ENCODE peak calls at places on chromosome 7, in four cellular contexts. One of them, this sample, is unnamed.

GRCh38 chr7:32890553-32891045 is 961 bp downstream of the KBTBD2 start:
- DNase-seq in neuronal stem cell: no peak
- DNase-seq in IMR-90: peak
- DNase-seq in substantia nigra: peak
- DNase-seq in this sample: no peak

GRCh38 chr7:75920431-75921161 is 5.6 kb downstream of the POR start:
- DNase-seq in neuronal stem cell: no peak
- DNase-seq in IMR-90: no peak
- DNase-seq in substantia nigra: no peak
- DNase-seq in this sample: no peak

GRCh38 chr7:139232377-139232717 is 1.3 kb downstream of the UBN2 start:
- DNase-seq in substantia nigra: no peak
- DNase-seq in IMR-90: peak
- DNase-seq in neuronal stem cell: no peak
- DNase-seq in this sample: no peak

GRCh38 chr7:71752171-71752935 is 620.4 kb downstream of the GALNT17 start:
- DNase-seq in substantia nigra: peak
- DNase-seq in neuronal stem cell: peak
- DNase-seq in IMR-90: no peak
- DNase-seq in this sample: peak

GRCh38 chr7:143289421-143289820 is 1.3 kb downstream of the CASP2 start:
- DNase-seq in neuronal stem cell: no peak
- DNase-seq in substantia nigra: no peak
- DNase-seq in IMR-90: peak
- DNase-seq in this sample: no peak

GRCh38 chr7:26441640-26442277 is 150.1 kb downstream of the SNX10 start:
- DNase-seq in substantia nigra: no peak
- DNase-seq in IMR-90: no peak
- DNase-seq in neuronal stem cell: no peak
- DNase-seq in this sample: no peak

GRCh38 chr7:146116452-146117219 is at the start of gene CNTNAP2:
- DNase-seq in neuronal stem cell: peak
- DNase-seq in substantia nigra: no peak
- DNase-seq in IMR-90: no peak
- DNase-seq in this sample: no peak

GRCh38 chr7:98240961-98241673 is 10.9 kb downstream of the TECPR1 start:
- DNase-seq in IMR-90: peak
- DNase-seq in neuronal stem cell: peak
- DNase-seq in substantia nigra: peak
- DNase-seq in this sample: no peak

GRCh38 chr7:98867271-98867701 is 2.5 kb downstream of the TMEM130 start:
- DNase-seq in neuronal stem cell: no peak
- DNase-seq in IMR-90: peak
- DNase-seq in substantia nigra: no peak
- DNase-seq in this sample: no peak

GRCh38 chr7:116780521-116780920 is 81.9 kb upstream of the CAPZA2 start:
- DNase-seq in neuronal stem cell: no peak
- DNase-seq in IMR-90: no peak
- DNase-seq in substantia nigra: no peak
- DNase-seq in this sample: no peak

GRCh38 chr7:28309684-28310083 is 102.6 kb upstream of the CREB5 start:
- DNase-seq in substantia nigra: no peak
- DNase-seq in neuronal stem cell: no peak
- DNase-seq in IMR-90: no peak
- DNase-seq in this sample: no peak

GRCh38 chr7:55185941-55186609 is 167.3 kb downstream of the EGFR start:
- DNase-seq in substantia nigra: no peak
- DNase-seq in neuronal stem cell: no peak
- DNase-seq in IMR-90: peak
- DNase-seq in this sample: no peak

GRCh38 chr7:23863209-23863798 is 153.3 kb downstream of the STK31 start:
- DNase-seq in neuronal stem cell: peak
- DNase-seq in IMR-90: peak
- DNase-seq in substantia nigra: no peak
- DNase-seq in this sample: no peak

GRCh38 chr7:26202019-26202985 is 757 bp downstream of the CBX3 start:
- DNase-seq in neuronal stem cell: no peak
- DNase-seq in substantia nigra: peak
- DNase-seq in IMR-90: no peak
- DNase-seq in this sample: peak

GRCh38 chr7:102933763-102934162 is 21.0 kb downstream of the LRRC17 start:
- DNase-seq in IMR-90: peak
- DNase-seq in substantia nigra: peak
- DNase-seq in neuronal stem cell: peak
- DNase-seq in this sample: peak

GRCh38 chr7:16034353-16034752 is 347.9 kb upstream of the MEOX2 start:
- DNase-seq in substantia nigra: no peak
- DNase-seq in IMR-90: peak
- DNase-seq in neuronal stem cell: no peak
- DNase-seq in this sample: no peak

GRCh38 chr7:34060548-34060947 is 155.2 kb downstream of the BMPER start:
- DNase-seq in IMR-90: peak
- DNase-seq in neuronal stem cell: no peak
- DNase-seq in substantia nigra: no peak
- DNase-seq in this sample: no peak

GRCh38 chr7:20374391-20374790 is 43.7 kb downstream of the ITGB8 start:
- DNase-seq in substantia nigra: no peak
- DNase-seq in IMR-90: no peak
- DNase-seq in neuronal stem cell: no peak
- DNase-seq in this sample: no peak

GRCh38 chr7:81693080-81693479 is 76.8 kb downstream of the HGF start:
- DNase-seq in IMR-90: no peak
- DNase-seq in neuronal stem cell: no peak
- DNase-seq in substantia nigra: no peak
- DNase-seq in this sample: no peak

GRCh38 chr7:37084303-37084702 is 360.0 kb upstream of the AOAH start:
- DNase-seq in neuronal stem cell: no peak
- DNase-seq in IMR-90: no peak
- DNase-seq in substantia nigra: no peak
- DNase-seq in this sample: no peak

GRCh38 chr7:30649717-30650116 is 32.5 kb downstream of the CRHR2 start:
- DNase-seq in IMR-90: no peak
- DNase-seq in substantia nigra: no peak
- DNase-seq in neuronal stem cell: no peak
- DNase-seq in this sample: no peak

GRCh38 chr7:124777268-124777667 is 11.7 kb upstream of the GPR37 start:
- DNase-seq in neuronal stem cell: no peak
- DNase-seq in IMR-90: no peak
- DNase-seq in substantia nigra: no peak
- DNase-seq in this sample: no peak

GRCh38 chr7:99597762-99598501 is at the start of gene TMEM225B:
- DNase-seq in IMR-90: no peak
- DNase-seq in substantia nigra: no peak
- DNase-seq in neuronal stem cell: no peak
- DNase-seq in this sample: no peak

GRCh38 chr7:102444961-102445673 is 11.7 kb downstream of the ORAI2 start:
- DNase-seq in substantia nigra: no peak
- DNase-seq in neuronal stem cell: no peak
- DNase-seq in IMR-90: no peak
- DNase-seq in this sample: no peak

GRCh38 chr7:154953006-154953684 is 49.8 kb downstream of the PAXIP1 start:
- DNase-seq in neuronal stem cell: peak
- DNase-seq in substantia nigra: peak
- DNase-seq in IMR-90: peak
- DNase-seq in this sample: peak

GRCh38 chr7:11128500-11128899 is 154.8 kb downstream of the PHF14 start:
- DNase-seq in IMR-90: no peak
- DNase-seq in neuronal stem cell: no peak
- DNase-seq in substantia nigra: no peak
- DNase-seq in this sample: no peak
- H3K27ac ChIP-seq in IMR-90: no peak
- H3K27ac ChIP-seq in neuronal stem cell: no peak
- H3K27ac ChIP-seq in substantia nigra: no peak
- H3K27ac ChIP-seq in this sample: no peak

GRCh38 chr7:117871778-117872538 is 1.3 kb downstream of the CTTNBP2 start:
- DNase-seq in neuronal stem cell: peak
- DNase-seq in substantia nigra: peak
- DNase-seq in IMR-90: no peak
- DNase-seq in this sample: no peak
- H3K27ac ChIP-seq in neuronal stem cell: peak
- H3K27ac ChIP-seq in substantia nigra: peak
- H3K27ac ChIP-seq in IMR-90: peak
- H3K27ac ChIP-seq in this sample: no peak

DNA sequence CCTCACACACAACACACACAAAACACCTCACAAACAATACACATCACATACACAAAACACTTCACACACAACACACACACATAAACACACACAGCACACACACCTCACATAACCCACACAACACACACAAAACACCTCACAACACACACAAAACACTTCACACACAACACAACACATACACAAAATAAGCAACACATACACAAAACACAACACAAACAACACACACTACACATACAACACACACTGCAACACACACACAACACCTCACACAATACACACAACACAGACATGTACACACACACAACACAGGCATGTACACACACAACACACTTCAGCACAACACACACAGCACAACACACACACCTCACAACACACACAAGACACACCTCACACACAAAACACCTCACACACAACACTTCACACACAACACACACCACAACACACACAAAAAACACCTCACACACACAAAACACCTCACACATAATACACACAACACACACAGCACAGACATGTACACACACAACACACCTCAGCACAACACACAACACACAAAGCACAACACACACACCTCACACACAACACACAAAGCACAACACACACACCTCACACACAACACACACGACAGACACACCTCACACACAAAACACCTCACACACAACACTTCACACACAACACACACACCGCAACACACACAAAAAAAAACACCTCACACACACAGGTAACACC is 107.5 kb downstream of the TNS3 start:
- DNase-seq in substantia nigra: no peak
- DNase-seq in neuronal stem cell: no peak
- DNase-seq in IMR-90: peak
- DNase-seq in this sample: no peak
- H3K27ac ChIP-seq in substantia nigra: no peak
- H3K27ac ChIP-seq in neuronal stem cell: no peak
- H3K27ac ChIP-seq in IMR-90: peak
- H3K27ac ChIP-seq in this sample: peak

DNA sequence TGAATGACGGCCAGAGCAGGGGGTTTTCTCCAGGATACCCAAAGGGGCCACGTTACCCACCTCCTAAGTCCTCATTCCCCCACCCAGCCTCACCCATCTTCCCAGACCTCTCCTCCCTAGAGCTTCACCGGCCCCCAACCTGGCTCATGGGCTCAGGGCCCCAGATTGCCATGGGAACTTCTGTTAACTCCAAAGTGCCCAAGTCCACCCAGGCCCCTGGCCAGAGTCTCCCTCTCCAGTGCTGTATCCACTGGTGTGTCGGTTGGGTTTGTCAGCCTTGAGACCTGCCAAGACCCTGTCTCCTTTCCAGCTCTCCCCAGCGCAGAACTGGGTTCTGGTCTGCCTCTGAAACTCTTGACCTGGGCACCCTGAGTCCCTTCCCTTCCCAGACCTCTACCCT is 37.1 kb upstream of the ZMIZ2 start:
- DNase-seq in neuronal stem cell: no peak
- DNase-seq in IMR-90: no peak
- DNase-seq in substantia nigra: no peak
- DNase-seq in this sample: no peak
- H3K27ac ChIP-seq in neuronal stem cell: no peak
- H3K27ac ChIP-seq in IMR-90: no peak
- H3K27ac ChIP-seq in substantia nigra: no peak
- H3K27ac ChIP-seq in this sample: no peak

DNA sequence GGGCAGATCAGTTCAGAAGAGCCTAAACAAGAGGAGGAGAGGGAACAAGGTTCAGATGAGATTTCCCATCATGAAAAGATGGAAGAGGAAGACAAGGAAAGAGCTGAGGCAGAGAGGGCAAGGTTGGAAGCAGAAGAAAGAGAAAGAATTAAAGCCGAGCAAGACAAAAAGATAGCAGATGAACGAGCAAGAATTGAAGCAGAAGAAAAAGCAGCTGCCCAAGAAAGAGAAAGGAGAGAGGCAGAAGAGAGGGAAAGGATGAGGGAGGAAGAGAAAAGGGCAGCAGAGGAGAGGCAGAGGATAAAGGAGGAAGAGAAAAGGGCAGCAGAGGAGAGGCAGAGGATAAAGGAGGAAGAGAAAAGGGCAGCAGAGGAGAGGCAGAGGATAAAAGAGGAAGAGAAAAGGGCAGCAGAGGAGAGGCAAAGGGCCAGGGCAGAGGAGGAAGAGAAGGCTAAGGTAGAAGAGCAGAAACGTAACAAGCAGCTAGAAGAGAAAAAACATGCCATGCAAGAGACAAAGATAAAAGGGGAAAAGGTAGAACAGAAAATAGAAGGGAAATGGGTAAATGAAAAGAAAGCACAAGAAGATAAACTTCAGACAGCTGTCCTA is 52.7 kb upstream of the AGBL3 start:
- DNase-seq in IMR-90: no peak
- DNase-seq in substantia nigra: no peak
- DNase-seq in neuronal stem cell: no peak
- DNase-seq in this sample: no peak
- H3K27ac ChIP-seq in IMR-90: no peak
- H3K27ac ChIP-seq in substantia nigra: no peak
- H3K27ac ChIP-seq in neuronal stem cell: no peak
- H3K27ac ChIP-seq in this sample: peak

DNA sequence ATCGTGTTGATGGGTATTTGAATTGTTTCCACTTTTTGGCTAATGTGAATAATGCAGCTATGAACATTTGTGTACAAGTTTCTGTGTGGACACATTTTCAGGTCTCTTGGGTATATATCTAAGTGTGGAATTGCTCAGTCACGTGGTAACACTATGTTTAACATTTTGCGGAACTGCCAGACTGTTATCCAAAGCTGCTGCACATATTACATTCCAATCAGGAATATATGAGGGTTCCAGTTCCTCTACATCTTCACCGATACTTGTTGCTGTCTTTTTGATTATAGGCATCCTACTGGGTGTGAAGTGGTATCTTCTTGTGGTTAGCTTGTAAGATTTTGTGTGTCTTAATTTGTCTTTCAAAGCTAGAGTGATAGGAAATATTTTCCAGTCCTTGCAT is 6.8 kb downstream of the PTPN12 start:
- DNase-seq in IMR-90: no peak
- DNase-seq in neuronal stem cell: no peak
- DNase-seq in substantia nigra: no peak
- DNase-seq in this sample: no peak
- H3K27ac ChIP-seq in IMR-90: peak
- H3K27ac ChIP-seq in neuronal stem cell: no peak
- H3K27ac ChIP-seq in substantia nigra: no peak
- H3K27ac ChIP-seq in this sample: no peak

DNA sequence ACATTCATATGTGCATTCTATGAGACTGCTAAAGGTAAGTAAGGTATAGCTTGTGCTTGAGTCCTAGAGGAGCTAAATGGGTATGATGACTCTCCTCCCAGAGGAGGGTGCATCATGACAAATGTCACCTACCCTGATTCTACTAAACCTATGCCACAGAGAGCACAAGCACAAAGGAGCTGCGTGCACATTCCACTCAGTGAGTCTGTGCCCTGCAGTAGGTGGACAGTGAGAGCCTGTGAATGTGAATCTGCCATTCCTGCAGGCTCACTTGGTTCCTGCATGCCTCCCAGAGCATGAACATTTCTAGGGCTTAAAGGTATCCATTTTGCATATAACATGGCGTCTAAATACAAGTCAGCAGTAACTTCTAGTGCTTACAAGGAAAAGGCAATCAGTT is 46.8 kb downstream of the PRKAR2B start:
- DNase-seq in neuronal stem cell: no peak
- DNase-seq in substantia nigra: no peak
- DNase-seq in IMR-90: no peak
- DNase-seq in this sample: no peak
- H3K27ac ChIP-seq in neuronal stem cell: no peak
- H3K27ac ChIP-seq in substantia nigra: no peak
- H3K27ac ChIP-seq in IMR-90: no peak
- H3K27ac ChIP-seq in this sample: no peak

GRCh38 chr7:150781961-150782360 is 18.2 kb downstream of the TMEM176B start:
- DNase-seq in neuronal stem cell: no peak
- DNase-seq in IMR-90: no peak
- DNase-seq in substantia nigra: no peak
- DNase-seq in this sample: no peak
- H3K27ac ChIP-seq in neuronal stem cell: no peak
- H3K27ac ChIP-seq in IMR-90: peak
- H3K27ac ChIP-seq in substantia nigra: no peak
- H3K27ac ChIP-seq in this sample: no peak